ENCODE peak calls at places on chromosomes 2 and 18, in ten cellular contexts. C is right cardiac atrium, F is tibial nerve, Y is pancreas, H is AG04450, O is kidney, G is trophoblast cell, P is ovary, K is psoas muscle, L is fibroblast of lung. T is an unnamed sample.

GRCh38 chr2:134122610-134123009 is 131.3 kb upstream of the MGAT5 start:
- DNase-seq in F (no peak), H (no peak), L (no peak), K (no peak), G (no peak), C (no peak), O (no peak), P (no peak), Y (no peak), T (no peak)

GRCh38 chr2:126839711-126840110 is 59.0 kb upstream of the TEX51 start:
- DNase-seq in F (no peak), O (no peak), H (no peak), C (no peak), P (no peak), G (no peak), Y (no peak), L (no peak), K (no peak), T (no peak)

GRCh38 chr2:151043484-151043883 is 218.2 kb downstream of the RBM43 start:
- DNase-seq in G (no peak), K (no peak), L (peak), Y (no peak), P (no peak), F (no peak), H (peak), C (no peak), O (no peak), T (no peak)

GRCh38 chr18:13289501-13290205 is 71.1 kb downstream of the LDLRAD4 start:
- DNase-seq in F (no peak), H (no peak), P (no peak), C (peak), K (peak), G (no peak), Y (no peak), O (no peak), L (peak), T (no peak)

GRCh38 chr18:906416-907170 is 1.9 kb downstream of the ADCYAP1 start:
- DNase-seq in O (no peak), K (no peak), G (no peak), H (no peak), F (no peak), P (no peak), C (no peak), Y (no peak), L (no peak), T (no peak)

GRCh38 chr2:86485103-86485502 is 43.9 kb downstream of the KDM3A start:
- DNase-seq in K (no peak), O (no peak), H (no peak), C (no peak), Y (no peak), L (peak), P (no peak), G (no peak), F (no peak), T (no peak)

GRCh38 chr2:196584903-196585302 is 54.6 kb upstream of the CCDC150 start:
- DNase-seq in G (no peak), K (no peak), P (no peak), C (no peak), F (no peak), L (no peak), Y (no peak), H (no peak), O (no peak), T (no peak)

GRCh38 chr2:207848545-207848928 is 78.8 kb upstream of the FZD5 start:
- DNase-seq in P (no peak), K (no peak), F (no peak), O (no peak), L (no peak), C (no peak), Y (no peak), H (no peak), G (no peak), T (no peak)

GRCh38 chr18:38884050-38884449 is 1318.5 kb upstream of the CELF4 start:
- DNase-seq in Y (no peak), H (no peak), L (no peak), C (no peak), G (no peak), O (no peak), K (no peak), P (no peak), F (no peak), T (no peak)

GRCh38 chr2:144703852-144704324 is 184.0 kb upstream of the ZEB2 start:
- DNase-seq in C (no peak), G (peak), L (peak), K (peak), Y (peak), H (peak), O (no peak), P (peak), F (peak), T (no peak)

GRCh38 chr2:184363213-184363612 is 235.1 kb upstream of the ZNF804A start:
- DNase-seq in C (peak), H (no peak), K (no peak), L (no peak), P (no peak), Y (no peak), O (no peak), F (no peak), G (no peak), T (no peak)

GRCh38 chr2:132656213-132656612 is 13.8 kb downstream of the LYPD1 start:
- DNase-seq in G (no peak), F (no peak), K (no peak), H (no peak), Y (no peak), P (no peak), C (no peak), O (no peak), L (peak), T (no peak)

GRCh38 chr2:42493885-42494433 is at the start of gene KCNG3:
- DNase-seq in C (peak), F (peak), P (peak), L (peak), Y (peak), O (peak), K (peak), H (no peak), G (peak), T (peak)

GRCh38 chr2:15006667-15007066 is 374.1 kb downstream of the LRATD1 start:
- DNase-seq in K (no peak), P (no peak), O (no peak), H (no peak), F (no peak), G (no peak), Y (no peak), L (no peak), C (no peak), T (no peak)

GRCh38 chr2:112627060-112628040 is 18.4 kb upstream of the SLC20A1 start:
- DNase-seq in L (peak), O (no peak), Y (peak), H (peak), G (peak), C (peak), K (peak), P (no peak), F (peak), T (no peak)

GRCh38 chr2:73823416-73823815 is 5.3 kb upstream of the STAMBP start:
- DNase-seq in G (no peak), Y (no peak), H (no peak), O (no peak), C (no peak), F (no peak), L (no peak), K (no peak), P (no peak), T (no peak)

GRCh38 chr2:29108225-29108624 is 7.0 kb upstream of the CLIP4 start:
- DNase-seq in C (no peak), H (peak), K (no peak), F (no peak), O (no peak), L (peak), P (no peak), Y (no peak), G (peak), T (no peak)

GRCh38 chr2:24124003-24124585 is 825 bp downstream of the FAM228B start:
- DNase-seq in L (peak), F (no peak), O (no peak), H (no peak), G (no peak), P (no peak), C (no peak), K (no peak), Y (no peak), T (no peak)

GRCh38 chr2:18171191-18172139 is 293.0 kb downstream of the KCNS3 start:
- DNase-seq in C (no peak), K (peak), Y (no peak), L (peak), F (peak), P (no peak), G (no peak), H (peak), O (no peak), T (no peak)

GRCh38 chr18:69399253-69399652 is 1.4 kb upstream of the DOK6 start:
- DNase-seq in P (no peak), O (no peak), H (no peak), C (no peak), G (no peak), Y (no peak), F (no peak), K (no peak), L (no peak), T (no peak)

GRCh38 chr2:23567382-23567781 is 182.4 kb downstream of the KLHL29 start:
- DNase-seq in O (no peak), Y (no peak), H (no peak), L (no peak), P (no peak), F (no peak), G (no peak), K (no peak), C (no peak), T (no peak)

GRCh38 chr2:179561702-179562101 is 297.1 kb upstream of the SESTD1 start:
- DNase-seq in K (no peak), H (no peak), P (no peak), C (no peak), G (no peak), F (no peak), O (no peak), Y (no peak), L (no peak), T (no peak)

GRCh38 chr2:72998234-72998651 is 73.3 kb downstream of the SFXN5 start:
- DNase-seq in C (no peak), K (no peak), F (no peak), G (no peak), O (no peak), L (no peak), Y (no peak), H (no peak), P (no peak), T (no peak)

GRCh38 chr2:24434576-24434975 is 56.5 kb upstream of the NCOA1 start:
- DNase-seq in O (no peak), F (no peak), K (peak), H (no peak), P (no peak), Y (no peak), G (no peak), L (no peak), C (peak), T (no peak)

GRCh38 chr2:156630579-156631337 is 194.6 kb downstream of the GPD2 start:
- DNase-seq in F (no peak), K (no peak), H (no peak), Y (no peak), O (no peak), G (no peak), C (no peak), P (no peak), L (no peak), T (no peak)

GRCh38 chr18:67574749-67575148 is 58.2 kb upstream of the DSEL start:
- DNase-seq in O (no peak), L (no peak), G (no peak), H (no peak), C (no peak), F (no peak), Y (no peak), P (no peak), K (no peak), T (no peak)

GRCh38 chr2:148927010-148927409 is 52.0 kb downstream of the KIF5C start:
- DNase-seq in P (no peak), Y (no peak), O (no peak), K (no peak), F (no peak), H (no peak), G (no peak), C (peak), L (no peak), T (no peak)
- H3K4me3 ChIP-seq in P (no peak), Y (no peak), O (peak), K (no peak), F (peak), H (no peak), G (no peak), C (no peak), L (no peak), T (peak)

DNA sequence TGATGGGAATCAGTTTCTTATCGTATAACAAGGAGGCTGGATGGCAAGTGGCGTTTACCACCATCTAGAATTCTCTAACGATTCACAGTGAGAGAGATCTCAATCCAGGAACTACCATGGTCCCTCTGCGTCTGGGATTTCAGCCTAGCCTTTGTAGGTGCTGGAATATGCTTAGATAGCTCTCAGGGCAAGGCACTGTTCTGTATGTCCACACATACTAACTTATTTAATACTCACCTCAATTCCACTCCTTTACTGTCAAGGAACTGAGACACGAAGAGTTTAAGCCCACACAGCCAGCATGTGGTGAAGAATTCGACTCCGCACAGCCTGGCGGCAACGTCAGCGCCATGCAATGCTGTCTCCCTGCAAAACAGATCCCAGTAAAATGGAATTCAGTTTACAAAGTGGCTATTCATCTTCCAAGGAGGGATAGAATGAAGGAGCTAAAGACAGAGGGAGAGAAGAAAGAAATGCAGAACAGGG is 164.9 kb downstream of the MYCN start:
- DNase-seq in O (no peak), Y (no peak), H (no peak), F (no peak), C (no peak), P (no peak), L (no peak), G (peak), K (no peak), T (no peak)
- H3K27ac ChIP-seq in O (no peak), Y (no peak), H (no peak), F (no peak), C (no peak), P (no peak), L (no peak), G (peak), K (no peak), T (no peak)

GRCh38 chr2:237413293-237414055 is 490 bp downstream of the COL6A3 start:
- DNase-seq in P (peak), L (no peak), G (peak), O (no peak), F (no peak), C (peak), Y (no peak), H (no peak), K (no peak), T (no peak)
- H3K4me3 ChIP-seq in P (peak), L (peak), G (peak), O (peak), F (peak), C (peak), Y (no peak), H (peak), K (peak), T (no peak)

GRCh38 chr18:61953641-61954040 is 60.8 kb upstream of the RNF152 start:
- DNase-seq in F (no peak), P (no peak), C (no peak), H (no peak), Y (no peak), O (no peak), G (no peak), L (no peak), K (no peak), T (no peak)

GRCh38 chr18:61955644-61956043 is 62.8 kb upstream of the RNF152 start:
- DNase-seq in K (no peak), F (no peak), H (no peak), G (no peak), C (no peak), Y (no peak), O (no peak), L (no peak), P (no peak), T (no peak)

GRCh38 chr18:61951396-61951795 is 58.6 kb upstream of the RNF152 start:
- DNase-seq in P (no peak), G (no peak), K (no peak), F (no peak), L (no peak), H (no peak), C (no peak), Y (no peak), O (no peak), T (no peak)

GRCh38 chr18:61954347-61954746 is 61.5 kb upstream of the RNF152 start:
- DNase-seq in P (no peak), C (no peak), H (no peak), L (no peak), O (no peak), F (no peak), Y (no peak), G (no peak), K (no peak), T (no peak)

DNA sequence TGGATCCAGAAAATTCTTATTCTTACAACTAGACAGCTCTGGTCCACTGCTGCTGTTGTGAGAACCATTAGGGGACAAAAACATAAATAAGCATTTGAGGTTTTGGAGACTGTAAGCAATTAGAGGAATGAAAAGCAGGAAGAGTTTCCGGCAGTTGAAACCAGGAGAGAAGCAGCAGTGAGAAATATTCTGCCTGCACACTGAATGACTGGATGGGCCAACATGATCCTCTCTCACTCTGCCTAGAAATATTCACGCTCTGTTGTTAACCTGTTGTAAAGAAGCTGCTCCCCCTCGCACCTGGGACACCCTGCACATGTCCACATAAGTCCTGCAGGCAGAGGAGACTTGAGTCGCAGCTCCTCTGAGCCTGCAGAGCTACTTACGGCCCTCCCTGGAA is 60.4 kb upstream of the RNF152 start:
- DNase-seq in K (no peak), Y (no peak), G (no peak), L (peak), F (no peak), C (no peak), O (no peak), H (no peak), P (no peak), T (no peak)
- H3K27ac ChIP-seq in K (no peak), Y (no peak), G (peak), L (no peak), F (no peak), C (no peak), O (no peak), H (no peak), P (no peak), T (no peak)

GRCh38 chr18:58402247-58402646 is 226.6 kb downstream of the ALPK2 start:
- DNase-seq in P (no peak), G (peak), K (no peak), Y (peak), H (no peak), O (no peak), L (peak), C (no peak), F (peak), T (no peak)

GRCh38 chr18:58398648-58399398 is 230.1 kb downstream of the ALPK2 start:
- DNase-seq in Y (no peak), O (no peak), H (no peak), K (no peak), C (no peak), G (no peak), L (no peak), P (no peak), F (no peak), T (no peak)

GRCh38 chr18:58401191-58401590 is 227.7 kb downstream of the ALPK2 start:
- DNase-seq in K (no peak), Y (no peak), F (no peak), O (no peak), H (no peak), P (no peak), C (no peak), G (no peak), L (no peak), T (no peak)

GRCh38 chr18:58402951-58403702 is 225.8 kb downstream of the ALPK2 start:
- DNase-seq in H (no peak), C (no peak), Y (no peak), L (no peak), O (no peak), F (no peak), P (no peak), K (no peak), G (no peak), T (no peak)

GRCh38 chr18:58400337-58400885 is 228.5 kb downstream of the ALPK2 start:
- DNase-seq in Y (no peak), L (no peak), H (no peak), K (no peak), G (no peak), O (no peak), F (no peak), C (no peak), P (no peak), T (no peak)
- H3K4me3 ChIP-seq in Y (no peak), L (no peak), H (no peak), K (no peak), G (no peak), O (no peak), F (no peak), C (no peak), P (no peak), T (peak)

GRCh38 chr18:44837491-44838185 is 156.9 kb downstream of the SETBP1 start:
- DNase-seq in G (peak), K (no peak), O (no peak), H (no peak), L (no peak), C (no peak), P (no peak), F (no peak), Y (no peak), T (no peak)
- H3K27ac ChIP-seq in G (no peak), K (peak), O (peak), H (no peak), L (no peak), C (no peak), P (no peak), F (no peak), Y (no peak), T (no peak)

GRCh38 chr2:190881480-190882326 is 1.1 kb downstream of the GLS start:
- DNase-seq in Y (peak), F (peak), G (peak), P (peak), L (peak), H (no peak), O (peak), K (peak), C (peak), T (peak)
- H3K4me3 ChIP-seq in Y (peak), F (peak), G (peak), P (peak), L (peak), H (peak), O (peak), K (peak), C (peak), T (peak)

DNA sequence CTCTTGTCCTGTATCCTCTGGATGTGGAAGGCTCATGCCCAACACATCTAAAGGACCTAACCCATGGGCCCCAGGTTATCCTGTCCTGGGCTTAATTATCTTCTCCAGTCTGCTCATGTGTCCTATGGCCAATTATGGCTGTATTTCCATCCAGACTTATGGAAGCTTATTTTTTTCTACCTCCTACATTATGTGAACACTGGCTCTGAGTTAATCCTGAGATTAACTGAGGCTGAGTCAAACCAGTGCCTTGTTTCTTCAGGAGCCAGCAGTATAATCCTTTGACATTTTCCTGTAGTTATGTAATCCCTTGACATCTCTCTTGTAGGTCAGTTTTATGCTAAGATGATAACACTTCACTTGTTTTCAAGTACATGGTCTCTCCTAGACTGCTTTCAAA is 213.6 kb downstream of the PMAIP1 start:
- DNase-seq in F (no peak), K (no peak), Y (no peak), L (no peak), P (no peak), G (no peak), H (no peak), C (no peak), O (no peak), T (no peak)
- H3K27ac ChIP-seq in F (no peak), K (no peak), Y (no peak), L (no peak), P (no peak), G (no peak), H (no peak), C (no peak), O (no peak), T (no peak)

GRCh38 chr2:164785447-164785846 is 56.2 kb downstream of the COBLL1 start:
- DNase-seq in P (no peak), H (no peak), G (no peak), L (peak), K (no peak), O (no peak), Y (no peak), C (no peak), F (no peak), T (no peak)
- H3K4me3 ChIP-seq in P (no peak), H (no peak), G (no peak), L (no peak), K (no peak), O (no peak), Y (no peak), C (no peak), F (no peak), T (no peak)

DNA sequence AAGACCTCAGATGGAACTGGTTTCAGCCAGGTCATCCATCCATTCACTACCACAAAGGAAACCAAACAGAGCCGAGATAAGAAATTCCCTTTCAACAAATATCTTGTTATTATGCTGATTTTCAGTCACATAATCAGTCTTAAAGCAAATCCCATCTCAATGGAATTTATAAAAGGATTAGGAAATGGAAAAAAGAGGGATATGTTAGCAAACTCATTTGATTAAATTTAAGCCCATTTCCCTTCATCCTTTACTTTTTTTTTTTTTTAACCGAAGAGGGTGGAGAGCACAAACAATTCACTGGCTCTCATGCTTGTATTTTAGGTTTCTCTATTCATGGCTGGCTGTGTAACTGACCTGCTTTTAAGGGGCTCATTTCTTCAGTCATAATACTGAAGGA is 109.0 kb upstream of the GATA6 start:
- DNase-seq in O (no peak), L (no peak), Y (no peak), F (no peak), H (no peak), P (no peak), K (no peak), C (no peak), G (no peak), T (no peak)
- H3K27ac ChIP-seq in O (no peak), L (no peak), Y (no peak), F (no peak), H (no peak), P (no peak), K (no peak), C (no peak), G (no peak), T (no peak)

T was measured in CD8-positive, alpha-beta memory T cell.